ENCODE peak calls at places on chromosomes 1 and 21, in six cellular contexts. One of them, this sample, is unnamed.

GRCh38 chr21:45074818-45075605 is 632 bp downstream of the ADARB1 start:
- DNase-seq in breast epithelium: peak; percentile 51
- DNase-seq in heart left ventricle: no peak
- DNase-seq in brain microvascular endothelial cell: no peak
- DNase-seq in cardiac muscle cell: peak; percentile 65
- DNase-seq in BE2C: peak; percentile 68
- DNase-seq in this sample: no peak

GRCh38 chr1:38451541-38451993 is 405.0 kb upstream of the POU3F1 start:
- DNase-seq in breast epithelium: no peak
- DNase-seq in heart left ventricle: no peak
- DNase-seq in brain microvascular endothelial cell: peak; percentile 72
- DNase-seq in cardiac muscle cell: peak; percentile 18
- DNase-seq in BE2C: no peak
- DNase-seq in this sample: no peak

GRCh38 chr1:232291681-232292080 is 338.3 kb downstream of the SIPA1L2 start:
- DNase-seq in breast epithelium: no peak
- DNase-seq in heart left ventricle: no peak
- DNase-seq in brain microvascular endothelial cell: no peak
- DNase-seq in cardiac muscle cell: no peak
- DNase-seq in BE2C: no peak
- DNase-seq in this sample: no peak

GRCh38 chr21:45482899-45483821 is 59.1 kb downstream of the SLC19A1 start:
- DNase-seq in breast epithelium: no peak
- DNase-seq in heart left ventricle: peak; percentile 67
- DNase-seq in brain microvascular endothelial cell: no peak
- DNase-seq in cardiac muscle cell: no peak
- DNase-seq in BE2C: no peak
- DNase-seq in this sample: peak; percentile 44

GRCh38 chr1:45359882-45360513 is 19.8 kb upstream of the MUTYH start:
- DNase-seq in breast epithelium: no peak
- DNase-seq in heart left ventricle: no peak
- DNase-seq in brain microvascular endothelial cell: peak; percentile 69
- DNase-seq in cardiac muscle cell: peak; percentile 74
- DNase-seq in BE2C: peak; percentile 37
- DNase-seq in this sample: peak; percentile 42

GRCh38 chr1:43276673-43277072 is 6.9 kb downstream of the TMEM125 start:
- DNase-seq in breast epithelium: peak; percentile 6
- DNase-seq in heart left ventricle: no peak
- DNase-seq in brain microvascular endothelial cell: no peak
- DNase-seq in cardiac muscle cell: no peak
- DNase-seq in BE2C: no peak
- DNase-seq in this sample: peak; percentile 29

GRCh38 chr1:1264868-1265272 is 8.8 kb downstream of the UBE2J2 start:
- DNase-seq in breast epithelium: no peak
- DNase-seq in heart left ventricle: no peak
- DNase-seq in brain microvascular endothelial cell: peak; percentile 98
- DNase-seq in cardiac muscle cell: no peak
- DNase-seq in BE2C: no peak
- DNase-seq in this sample: no peak

GRCh38 chr1:178942285-178943218 is 71.7 kb upstream of the ANGPTL1 start:
- DNase-seq in breast epithelium: no peak
- DNase-seq in heart left ventricle: no peak
- DNase-seq in brain microvascular endothelial cell: peak; percentile 47
- DNase-seq in cardiac muscle cell: no peak
- DNase-seq in BE2C: no peak
- DNase-seq in this sample: no peak

GRCh38 chr1:165284471-165284870 is 72.0 kb downstream of the LMX1A start:
- DNase-seq in breast epithelium: no peak
- DNase-seq in heart left ventricle: no peak
- DNase-seq in brain microvascular endothelial cell: no peak
- DNase-seq in cardiac muscle cell: no peak
- DNase-seq in BE2C: no peak
- DNase-seq in this sample: no peak

GRCh38 chr1:157138220-157139124 is at the start of gene ETV3:
- DNase-seq in breast epithelium: peak; percentile 92
- DNase-seq in heart left ventricle: peak; percentile 93
- DNase-seq in brain microvascular endothelial cell: peak; percentile 93
- DNase-seq in cardiac muscle cell: peak; percentile 92
- DNase-seq in BE2C: peak; percentile 93
- DNase-seq in this sample: peak; percentile 90

GRCh38 chr1:44947060-44947773 is 39.2 kb downstream of the EIF2B3 start:
- DNase-seq in breast epithelium: no peak
- DNase-seq in heart left ventricle: no peak
- DNase-seq in brain microvascular endothelial cell: peak; percentile 32
- DNase-seq in cardiac muscle cell: peak; percentile 38
- DNase-seq in BE2C: peak; percentile 13
- DNase-seq in this sample: no peak

GRCh38 chr1:204258213-204259115 is 44.7 kb upstream of the GOLT1A start:
- DNase-seq in breast epithelium: no peak
- DNase-seq in heart left ventricle: peak; percentile 79
- DNase-seq in brain microvascular endothelial cell: peak; percentile 29
- DNase-seq in cardiac muscle cell: peak; percentile 83
- DNase-seq in BE2C: peak; percentile 94
- DNase-seq in this sample: peak; percentile 67

GRCh38 chr1:213385806-213386324 is 334.8 kb downstream of the RPS6KC1 start:
- DNase-seq in breast epithelium: no peak
- DNase-seq in heart left ventricle: no peak
- DNase-seq in brain microvascular endothelial cell: no peak
- DNase-seq in cardiac muscle cell: no peak
- DNase-seq in BE2C: no peak
- DNase-seq in this sample: no peak

GRCh38 chr1:174266476-174266875 is 107.2 kb downstream of the RABGAP1L start:
- DNase-seq in breast epithelium: no peak
- DNase-seq in heart left ventricle: no peak
- DNase-seq in brain microvascular endothelial cell: no peak
- DNase-seq in cardiac muscle cell: no peak
- DNase-seq in BE2C: no peak
- DNase-seq in this sample: no peak

GRCh38 chr1:54583868-54584267 is 35.8 kb downstream of the ACOT11 start:
- DNase-seq in breast epithelium: no peak
- DNase-seq in heart left ventricle: no peak
- DNase-seq in brain microvascular endothelial cell: no peak
- DNase-seq in cardiac muscle cell: no peak
- DNase-seq in BE2C: no peak
- DNase-seq in this sample: no peak

GRCh38 chr1:218339267-218339831 is 5.8 kb upstream of the TGFB2 start:
- DNase-seq in breast epithelium: no peak
- DNase-seq in heart left ventricle: no peak
- DNase-seq in brain microvascular endothelial cell: no peak
- DNase-seq in cardiac muscle cell: no peak
- DNase-seq in BE2C: no peak
- DNase-seq in this sample: no peak

GRCh38 chr1:201493757-201494617 is 12.9 kb downstream of the CSRP1 start:
- DNase-seq in breast epithelium: no peak
- DNase-seq in heart left ventricle: no peak
- DNase-seq in brain microvascular endothelial cell: peak; percentile 57
- DNase-seq in cardiac muscle cell: peak; percentile 75
- DNase-seq in BE2C: no peak
- DNase-seq in this sample: no peak

GRCh38 chr1:31181515-31182343 is 58.0 kb downstream of the NKAIN1 start:
- DNase-seq in breast epithelium: peak; percentile 64
- DNase-seq in heart left ventricle: peak; percentile 77
- DNase-seq in brain microvascular endothelial cell: peak; percentile 29
- DNase-seq in cardiac muscle cell: peak; percentile 61
- DNase-seq in BE2C: peak; percentile 66
- DNase-seq in this sample: peak; percentile 46

GRCh38 chr1:25774921-25775774 is 24.8 kb upstream of the SELENON start:
- DNase-seq in breast epithelium: no peak
- DNase-seq in heart left ventricle: no peak
- DNase-seq in brain microvascular endothelial cell: no peak
- DNase-seq in cardiac muscle cell: peak; percentile 53
- DNase-seq in BE2C: peak; percentile 84
- DNase-seq in this sample: no peak

DNA sequence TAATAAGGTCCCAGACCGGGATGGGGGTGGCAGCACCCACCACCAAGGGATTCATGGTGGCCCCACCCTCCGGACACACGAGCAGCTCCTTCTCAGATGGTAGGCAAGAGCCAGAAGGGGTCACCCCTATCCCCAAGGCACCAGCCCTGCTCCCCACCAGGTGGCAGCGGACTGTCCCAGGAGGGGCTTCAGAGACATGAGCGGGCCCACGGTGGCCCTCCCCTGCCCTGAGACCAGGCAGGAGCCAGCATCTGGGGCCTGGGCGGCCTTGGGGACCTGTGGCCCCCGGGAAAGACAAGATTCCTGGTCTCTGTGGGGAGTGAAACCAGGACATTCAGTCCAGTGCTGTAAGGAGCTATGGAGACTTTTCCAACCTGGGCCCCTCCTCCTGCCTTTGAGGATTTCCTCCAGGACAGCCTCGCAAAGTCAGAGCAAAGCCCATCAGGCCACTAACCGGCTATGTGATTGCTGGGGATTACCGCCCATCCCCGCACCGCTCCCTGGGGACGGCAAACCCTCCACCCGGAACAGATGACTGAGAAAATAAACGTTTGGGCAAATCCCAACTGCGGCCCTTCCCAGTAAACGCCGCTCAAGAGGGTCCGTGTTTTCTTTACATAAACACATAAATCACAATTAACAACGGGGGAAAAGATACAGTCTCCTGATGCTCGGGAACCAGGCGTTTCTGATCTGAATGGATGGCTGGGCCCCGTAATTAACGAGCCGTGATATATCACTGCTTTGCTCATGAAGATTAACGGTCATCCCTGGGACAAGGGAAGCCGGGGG is 50.9 kb upstream of the ARHGEF16 start:
- DNase-seq in breast epithelium: no peak
- DNase-seq in heart left ventricle: no peak
- DNase-seq in brain microvascular endothelial cell: no peak
- DNase-seq in cardiac muscle cell: no peak
- DNase-seq in BE2C: no peak
- DNase-seq in this sample: no peak
- TF ChIP-seq CTCF in breast epithelium: no peak
- TF ChIP-seq CTCF in heart left ventricle: peak; percentile 8
- TF ChIP-seq CTCF in brain microvascular endothelial cell: peak; percentile 58
- TF ChIP-seq CTCF in cardiac muscle cell: peak; percentile 13
- TF ChIP-seq CTCF in BE2C: peak; percentile 7
- TF ChIP-seq CTCF in this sample: no peak

GRCh38 chr1:6414443-6414844 is 5.3 kb downstream of the HES2 start:
- DNase-seq in breast epithelium: no peak
- DNase-seq in heart left ventricle: no peak
- DNase-seq in brain microvascular endothelial cell: no peak
- DNase-seq in cardiac muscle cell: peak; percentile 54
- DNase-seq in BE2C: peak; percentile 56
- DNase-seq in this sample: no peak

GRCh38 chr1:6417961-6418667 is 1.6 kb downstream of the HES2 start:
- DNase-seq in breast epithelium: no peak
- DNase-seq in heart left ventricle: no peak
- DNase-seq in brain microvascular endothelial cell: no peak
- DNase-seq in cardiac muscle cell: no peak
- DNase-seq in BE2C: no peak
- DNase-seq in this sample: peak; percentile 80

GRCh38 chr1:6416906-6417305 is 2.8 kb downstream of the HES2 start:
- DNase-seq in breast epithelium: no peak
- DNase-seq in heart left ventricle: no peak
- DNase-seq in brain microvascular endothelial cell: no peak
- DNase-seq in cardiac muscle cell: no peak
- DNase-seq in BE2C: no peak
- DNase-seq in this sample: no peak

GRCh38 chr1:6414881-6415280 is 4.8 kb downstream of the HES2 start:
- DNase-seq in breast epithelium: no peak
- DNase-seq in heart left ventricle: no peak
- DNase-seq in brain microvascular endothelial cell: no peak
- DNase-seq in cardiac muscle cell: no peak
- DNase-seq in BE2C: no peak
- DNase-seq in this sample: no peak

DNA sequence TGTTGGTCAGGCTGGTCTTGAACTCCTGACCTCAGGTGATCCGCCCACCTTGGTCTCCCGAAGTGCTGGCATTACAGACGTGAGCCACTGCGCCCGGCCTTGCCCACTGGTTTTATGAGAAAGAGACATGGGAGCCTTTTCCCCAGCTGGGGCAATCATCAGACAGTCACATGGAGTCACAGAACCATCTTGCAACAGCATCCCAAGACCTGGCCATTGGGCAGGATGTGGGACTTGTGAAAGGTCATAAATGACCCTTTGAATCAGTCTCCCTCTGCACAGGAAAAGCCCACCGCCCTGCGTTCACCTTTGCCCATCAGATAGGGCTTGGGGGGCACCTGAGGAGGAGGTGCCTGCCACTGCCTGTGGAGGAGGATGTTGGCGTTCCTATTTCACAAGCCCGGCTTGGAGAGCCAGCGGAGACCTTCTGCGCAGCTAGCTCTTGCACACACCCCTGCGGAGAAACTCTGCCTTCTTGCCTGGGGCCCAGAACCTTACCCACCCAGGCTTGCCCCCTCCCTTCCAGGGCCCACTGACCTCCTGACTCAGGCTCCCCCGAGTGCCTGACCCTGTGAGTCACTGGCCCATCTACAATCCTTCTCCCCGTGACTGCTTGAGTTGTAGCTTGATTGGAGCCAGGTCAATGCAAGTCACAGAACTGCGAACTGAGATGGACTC is 3.6 kb downstream of the HES2 start:
- DNase-seq in breast epithelium: no peak
- DNase-seq in heart left ventricle: no peak
- DNase-seq in brain microvascular endothelial cell: no peak
- DNase-seq in cardiac muscle cell: no peak
- DNase-seq in BE2C: no peak
- DNase-seq in this sample: no peak
- H3K27me3 ChIP-seq in breast epithelium: peaks cover 15% of the 10 kb centered on the region
- H3K27me3 ChIP-seq in heart left ventricle: peaks cover 56% of the 10 kb centered on the region
- H3K27me3 ChIP-seq in brain microvascular endothelial cell: peaks cover 56% of the 10 kb centered on the region
- H3K27me3 ChIP-seq in cardiac muscle cell: peaks cover 96% of the 10 kb centered on the region
- H3K27me3 ChIP-seq in BE2C: peaks cover 53% of the 10 kb centered on the region
- H3K27me3 ChIP-seq in this sample: no peaks in the 10 kb centered on the region

DNA sequence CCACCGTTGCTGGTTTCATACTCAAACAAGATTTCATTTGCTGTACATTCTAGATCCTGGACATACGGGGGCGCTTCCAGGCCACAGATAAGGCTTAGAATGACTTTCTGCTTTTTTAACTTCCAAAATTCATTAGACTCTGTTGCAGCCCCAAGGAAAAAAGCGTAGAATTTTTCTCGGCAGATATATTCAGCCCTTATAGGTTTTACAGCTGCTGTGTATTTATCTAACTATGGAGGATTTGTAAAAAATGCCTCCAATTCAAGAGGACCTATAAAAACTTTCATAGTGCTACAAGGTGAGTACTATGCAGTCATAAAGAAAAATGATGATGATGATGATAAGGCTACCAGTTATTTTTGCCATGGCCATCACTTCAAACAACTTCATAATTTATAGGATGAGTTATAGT is 51.6 kb downstream of the SLC30A10 start:
- DNase-seq in breast epithelium: no peak
- DNase-seq in heart left ventricle: no peak
- DNase-seq in brain microvascular endothelial cell: no peak
- DNase-seq in cardiac muscle cell: no peak
- DNase-seq in BE2C: no peak
- DNase-seq in this sample: no peak
- TF ChIP-seq CTCF in breast epithelium: no peak
- TF ChIP-seq CTCF in heart left ventricle: no peak
- TF ChIP-seq CTCF in brain microvascular endothelial cell: peak; percentile 46
- TF ChIP-seq CTCF in cardiac muscle cell: peak; percentile 20
- TF ChIP-seq CTCF in BE2C: peak; percentile 44
- TF ChIP-seq CTCF in this sample: peak; percentile 52

DNA sequence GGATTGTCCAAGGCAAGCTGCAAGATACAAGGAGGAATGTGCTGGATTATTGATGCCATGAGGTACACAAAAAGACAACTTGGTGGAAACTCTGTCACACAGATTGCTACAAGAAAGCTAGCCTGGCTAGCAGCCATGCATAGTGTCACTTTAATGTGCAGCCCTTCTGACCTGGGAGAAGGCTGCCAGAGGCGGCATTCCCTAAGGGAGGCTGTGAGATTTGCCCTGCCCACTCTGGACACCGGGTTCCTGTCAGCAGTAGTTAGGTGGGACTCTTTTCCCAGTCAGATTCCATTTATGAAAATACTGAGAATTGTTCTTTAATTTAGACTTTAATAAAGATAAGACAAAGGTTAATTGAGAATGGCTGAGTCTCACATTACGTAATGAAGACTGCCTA is 47.8 kb upstream of the SYT6 start:
- DNase-seq in breast epithelium: no peak
- DNase-seq in heart left ventricle: no peak
- DNase-seq in brain microvascular endothelial cell: no peak
- DNase-seq in cardiac muscle cell: no peak
- DNase-seq in BE2C: no peak
- DNase-seq in this sample: no peak
- H3K27me3 ChIP-seq in breast epithelium: no peaks in the 10 kb centered on the region
- H3K27me3 ChIP-seq in heart left ventricle: no peaks in the 10 kb centered on the region
- H3K27me3 ChIP-seq in brain microvascular endothelial cell: no peaks in the 10 kb centered on the region
- H3K27me3 ChIP-seq in cardiac muscle cell: peaks cover 9% of the 10 kb centered on the region
- H3K27me3 ChIP-seq in BE2C: peaks cover 6% of the 10 kb centered on the region
- H3K27me3 ChIP-seq in this sample: no peaks in the 10 kb centered on the region

This sample was measured in right lobe of liver.